ENCODE peak calls at places on chromosome 10, in eight cellular contexts. U is stimulated activated CD4-positive, alpha-beta T cell treated with anti-CD3 and anti-CD28 coated beads, TNF-alpha, amount 100 ng/mL, for 4 hours; I is H9; X is mesenteric fat pad; S is Peyer's patch; Z is nucleus accumbens; D is small intestine; O is CD4-positive, alpha-beta T cell. T is an unnamed sample.

GRCh38 chr10:3231951-3232730 is 59.6 kb upstream of the PITRM1 start:
- DNase-seq in D (no peak), O (no peak), X (no peak), Z (no peak), U (no peak), S (no peak), I (no peak), T (no peak)

GRCh38 chr10:43160067-43160918 is 22.0 kb downstream of the CSGALNACT2 start:
- DNase-seq in I (no peak), Z (peak), O (no peak), X (no peak), S (no peak), U (no peak), D (no peak), T (no peak)

GRCh38 chr10:79244068-79244442 is 103.2 kb upstream of the PPIF start:
- DNase-seq in S (no peak), I (no peak), Z (no peak), U (no peak), O (no peak), D (no peak), X (no peak), T (no peak)

GRCh38 chr10:6427357-6427959 is 152.6 kb downstream of the PRKCQ start:
- DNase-seq in O (no peak), X (no peak), I (no peak), D (no peak), S (no peak), U (no peak), Z (no peak), T (no peak)

GRCh38 chr10:24215603-24216002 is 6.7 kb downstream of the KIAA1217 start:
- DNase-seq in O (no peak), Z (no peak), S (no peak), U (no peak), I (no peak), X (no peak), D (no peak), T (no peak)

GRCh38 chr10:92839191-92840085 is 8.9 kb upstream of the EXOC6 start:
- DNase-seq in D (peak), X (no peak), Z (peak), I (peak), U (no peak), O (peak), S (peak), T (peak)

GRCh38 chr10:7045891-7046599 is 364.8 kb downstream of the SFMBT2 start:
- DNase-seq in O (no peak), Z (no peak), S (peak), I (no peak), D (peak), X (no peak), U (no peak), T (no peak)

GRCh38 chr10:92573091-92573797 is 649 bp downstream of the IDE start:
- DNase-seq in S (peak), D (peak), I (peak), X (no peak), U (no peak), Z (peak), O (peak), T (no peak)

GRCh38 chr10:66218981-66219587 is 706.8 kb upstream of the LRRTM3 start:
- DNase-seq in Z (no peak), X (no peak), O (no peak), U (no peak), I (no peak), D (no peak), S (no peak), T (no peak)

GRCh38 chr10:94320285-94320914 is 42.3 kb downstream of the NOC3L start:
- DNase-seq in U (peak), Z (peak), D (peak), O (peak), X (no peak), S (peak), I (peak), T (peak)

GRCh38 chr10:97915346-97915745 is 65.7 kb downstream of the GOLGA7B start:
- DNase-seq in Z (no peak), I (no peak), S (no peak), X (no peak), O (no peak), D (no peak), U (no peak), T (no peak)

GRCh38 chr10:29659770-29660097 is 25.0 kb upstream of the SVIL start:
- DNase-seq in I (no peak), O (no peak), S (no peak), D (no peak), Z (no peak), X (no peak), U (no peak), T (no peak)

GRCh38 chr10:97408496-97408992 is 7.4 kb upstream of the RRP12 start:
- DNase-seq in S (no peak), U (no peak), O (no peak), I (no peak), X (no peak), D (peak), Z (no peak), T (no peak)

GRCh38 chr10:125263551-125263950 is 103.2 kb upstream of the CTBP2 start:
- DNase-seq in U (no peak), Z (no peak), I (no peak), O (no peak), D (no peak), S (no peak), X (no peak), T (peak)

GRCh38 chr10:3500408-3500856 is 284.6 kb downstream of the KLF6 start:
- DNase-seq in Z (peak), O (no peak), X (peak), I (peak), U (no peak), S (no peak), D (no peak), T (peak)

GRCh38 chr10:31139497-31139896 is 107.8 kb upstream of the ZNF438 start:
- DNase-seq in Z (no peak), S (no peak), X (no peak), U (no peak), D (no peak), O (no peak), I (no peak), T (no peak)

GRCh38 chr10:116773306-116773705 is 30.9 kb upstream of the HSPA12A start:
- DNase-seq in Z (no peak), D (no peak), S (no peak), O (no peak), I (no peak), X (peak), U (no peak), T (no peak)